ENCODE peak calls at places on chromosome 12, in seven cellular contexts. T is IMR-90, R is H9, S is mesendoderm, F is neuronal stem cell, E is H1, P is trophoblast cell. H is an unnamed sample.

GRCh38 chr12:2501464-2502181 is 293.1 kb upstream of the FKBP4 start:
- DNase-seq in T (no peak), R (no peak), S (no peak), F (no peak), E (no peak), P (no peak), H (no peak)

GRCh38 chr12:55845349-55845748 is 2.6 kb upstream of the MMP19 start:
- DNase-seq in T (no peak), R (no peak), S (no peak), F (no peak), E (no peak), P (no peak), H (no peak)

GRCh38 chr12:104288635-104289258 is 14.8 kb upstream of the EID3 start:
- DNase-seq in T (peak; percentile 77), R (peak; percentile 96), S (peak; percentile 97), F (peak; percentile 86), E (peak; percentile 86), P (peak; percentile 87), H (peak; percentile 84)

GRCh38 chr12:90058721-90059120 is 350.1 kb upstream of the ATP2B1 start:
- DNase-seq in T (peak; percentile 93), R (no peak), S (no peak), F (no peak), E (no peak), P (no peak), H (peak; percentile 74)

GRCh38 chr12:132190012-132190755 is 45.9 kb downstream of the NOC4L start:
- DNase-seq in T (no peak), R (peak; percentile 73), S (no peak), F (no peak), E (peak; percentile 81), P (no peak), H (no peak)

GRCh38 chr12:12890815-12891645 is at the start of gene GPRC5A:
- DNase-seq in T (peak; percentile 98), R (peak; percentile 78), S (peak; percentile 95), F (no peak), E (peak; percentile 75), P (peak; percentile 96), H (peak; percentile 94)

GRCh38 chr12:67649165-67650126 is 901 bp downstream of the DYRK2 start:
- DNase-seq in T (no peak), R (no peak), S (peak; percentile 29), F (no peak), E (peak; percentile 50), P (no peak), H (no peak)

GRCh38 chr12:91180577-91180976 is 2.0 kb downstream of the DCN start:
- DNase-seq in T (peak; percentile 78), R (no peak), S (no peak), F (no peak), E (no peak), P (no peak), H (no peak)

GRCh38 chr12:31491395-31491794 is 99.5 kb downstream of the DENND5B start:
- DNase-seq in T (no peak), R (no peak), S (no peak), F (no peak), E (no peak), P (no peak), H (no peak)

DNA sequence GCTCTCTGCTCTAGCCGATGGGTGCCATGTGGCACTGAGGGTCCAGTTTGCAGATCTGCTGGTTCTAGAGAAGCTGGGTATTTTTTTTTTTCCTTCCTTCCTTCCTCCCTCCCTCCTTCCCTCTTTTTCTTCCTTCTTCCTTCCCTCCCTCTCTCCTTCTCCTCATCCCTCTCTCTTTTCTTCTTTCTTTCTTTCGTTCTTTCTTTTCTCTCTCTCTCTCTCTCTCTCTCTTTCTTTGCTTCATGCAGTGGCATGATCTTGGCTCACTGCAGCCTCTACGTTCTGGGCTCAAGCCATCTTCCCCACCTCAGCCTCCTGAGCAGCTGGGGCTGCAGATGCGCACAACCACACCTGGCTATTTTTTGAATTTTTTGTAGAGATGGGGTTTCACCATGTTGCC is 2.7 kb upstream of the BCL7A start:
- DNase-seq in T (no peak), R (no peak), S (no peak), F (no peak), E (no peak), P (no peak), H (no peak)
- H3K4ac ChIP-seq in T (no peak overlapping the region), R (no peak overlapping the region), S (no peak overlapping the region), F (no peak overlapping the region), E (no peak overlapping the region), P (no peak overlapping the region), H (no peak overlapping the region)

GRCh38 chr12:122870867-122871664 is 24.9 kb downstream of the VPS37B start:
- DNase-seq in T (peak; percentile 70), R (no peak), S (no peak), F (no peak), E (no peak), P (no peak), H (peak; percentile 63)
- H4K8ac ChIP-seq in T (peak overlapping the region; percentile 65), R (no peak overlapping the region), S (no peak overlapping the region), F (no peak overlapping the region), E (peak overlapping the region; percentile 29), P (no peak overlapping the region), H (peak overlapping the region; percentile 78)

DNA sequence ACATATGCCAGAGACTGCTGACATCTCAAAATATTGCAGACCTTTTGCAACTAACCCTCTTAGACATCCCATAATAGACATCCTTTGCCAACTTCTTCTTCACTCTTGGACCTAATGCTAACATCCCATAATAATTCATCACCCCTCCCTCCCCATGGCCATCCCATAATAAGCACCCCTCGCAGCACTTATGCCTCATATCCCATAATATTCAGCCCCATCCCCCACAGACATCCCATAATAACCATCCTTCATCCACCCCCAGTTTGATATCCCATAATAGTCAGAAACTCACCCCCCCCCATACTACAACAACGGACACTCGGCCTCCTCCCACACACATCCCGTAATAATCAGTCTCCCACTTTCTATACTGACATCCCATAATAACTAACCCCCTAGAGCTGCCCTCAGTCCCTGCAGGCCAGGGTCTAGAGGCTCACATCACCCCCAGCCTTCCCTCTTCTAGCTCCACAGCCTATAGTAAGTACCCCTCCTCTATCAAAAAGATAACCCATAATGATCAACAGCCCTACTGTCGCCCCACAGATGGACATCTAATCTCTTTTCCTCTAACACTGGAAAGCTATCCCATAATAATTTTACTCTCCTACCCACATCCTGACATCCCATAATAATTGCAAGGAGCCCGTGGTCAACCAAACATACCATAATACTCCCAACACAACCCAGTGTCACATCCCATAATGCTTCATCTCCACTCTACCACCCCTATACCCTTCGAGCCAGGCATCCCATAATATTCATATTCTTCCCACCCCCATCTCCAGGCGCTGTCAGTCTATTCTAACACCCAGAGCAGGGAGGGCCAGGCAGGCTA is 792 bp upstream of the CHD4 start:
- DNase-seq in T (peak; percentile 25), R (peak; percentile 70), S (peak; percentile 70), F (no peak), E (no peak), P (peak; percentile 84), H (peak; percentile 52)
- H3K4ac ChIP-seq in T (peak overlapping the region; percentile 33), R (no peak overlapping the region), S (no peak overlapping the region), F (no peak overlapping the region), E (no peak overlapping the region), P (no peak overlapping the region), H (no peak overlapping the region)

GRCh38 chr12:9072481-9073038 is 43.2 kb downstream of the A2M start:
- DNase-seq in T (no peak), R (no peak), S (no peak), F (no peak), E (no peak), P (no peak), H (no peak)
- H4K8ac ChIP-seq in T (no peak overlapping the region), R (no peak overlapping the region), S (no peak overlapping the region), F (no peak overlapping the region), E (no peak overlapping the region), P (no peak overlapping the region), H (no peak overlapping the region)

GRCh38 chr12:47824198-47824597 is 4.5 kb upstream of the HDAC7 start:
- DNase-seq in T (no peak), R (no peak), S (no peak), F (no peak), E (no peak), P (no peak), H (no peak)
- H3K4ac ChIP-seq in T (no peak overlapping the region), R (no peak overlapping the region), S (no peak overlapping the region), F (no peak overlapping the region), E (no peak overlapping the region), P (no peak overlapping the region), H (no peak overlapping the region)

GRCh38 chr12:125211464-125211863 is 146.2 kb downstream of the AACS start:
- DNase-seq in T (no peak), R (no peak), S (no peak), F (no peak), E (no peak), P (no peak), H (no peak)

GRCh38 chr12:125217308-125217707 is 152.1 kb downstream of the AACS start:
- DNase-seq in T (no peak), R (no peak), S (no peak), F (no peak), E (no peak), P (no peak), H (no peak)

GRCh38 chr12:125216720-125217119 is 151.5 kb downstream of the AACS start:
- DNase-seq in T (no peak), R (no peak), S (no peak), F (no peak), E (no peak), P (no peak), H (no peak)

GRCh38 chr12:125210104-125210755 is 145.0 kb downstream of the AACS start:
- DNase-seq in T (no peak), R (no peak), S (no peak), F (no peak), E (no peak), P (no peak), H (no peak)

DNA sequence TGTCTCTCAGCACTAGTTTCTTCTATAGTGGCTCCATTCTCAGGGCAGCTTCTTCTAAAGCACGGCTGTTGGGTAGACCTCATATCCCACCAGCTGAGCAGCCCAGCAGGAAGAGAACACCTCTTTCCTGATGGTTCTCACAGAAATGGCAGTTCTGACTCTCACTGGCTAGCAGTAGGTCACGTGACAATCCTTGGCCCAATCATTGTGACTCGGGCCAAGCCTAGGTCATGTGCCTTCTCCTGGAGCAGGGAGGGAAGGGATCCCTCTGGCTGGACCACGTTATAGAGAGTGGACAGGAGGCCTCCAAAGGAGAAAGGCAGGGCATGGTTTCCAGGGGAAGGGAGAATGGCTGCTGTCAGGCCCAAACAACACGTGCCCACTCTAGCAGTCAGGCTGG is 149.1 kb downstream of the AACS start:
- DNase-seq in T (no peak), R (no peak), S (no peak), F (no peak), E (no peak), P (no peak), H (no peak)
- H4K8ac ChIP-seq in T (no peak overlapping the region), R (no peak overlapping the region), S (no peak overlapping the region), F (no peak overlapping the region), E (no peak overlapping the region), P (no peak overlapping the region), H (no peak overlapping the region)

GRCh38 chr12:94620611-94621010 is 29.7 kb downstream of the TMCC3 start:
- DNase-seq in T (no peak), R (no peak), S (no peak), F (no peak), E (no peak), P (no peak), H (no peak)
- H3K4ac ChIP-seq in T (no peak overlapping the region), R (no peak overlapping the region), S (no peak overlapping the region), F (no peak overlapping the region), E (no peak overlapping the region), P (no peak overlapping the region), H (no peak overlapping the region)

H was measured in mesenchymal stem cell.